ENCODE peak calls at places on chromosomes 1 and 21, in four cellular contexts. A, E, V and N are unnamed samples.

GRCh38 chr1:156676820-156677615 is at the start of gene NES:
- DNase-seq in A (peak; percentile 93), E (peak; percentile 81), V (peak; percentile 58), N (no peak)

GRCh38 chr1:150148834-150149489 is 754 bp upstream of the PLEKHO1 start:
- DNase-seq in A (no peak), V (no peak), E (no peak), N (no peak)

GRCh38 chr1:117897551-117897950 is 31.9 kb downstream of the GDAP2 start:
- DNase-seq in E (no peak), A (no peak), V (no peak), N (no peak)

GRCh38 chr1:208160259-208160819 is 83.8 kb downstream of the PLXNA2 start:
- DNase-seq in V (no peak), A (no peak), E (peak; percentile 74), N (no peak)

GRCh38 chr1:96632045-96632664 is 89.4 kb upstream of the PTBP2 start:
- DNase-seq in E (no peak), V (no peak), A (no peak), N (no peak)

GRCh38 chr1:243268284-243268653 is 12.4 kb downstream of the SDCCAG8 start:
- DNase-seq in A (no peak), E (no peak), V (peak; percentile 93), N (no peak)

GRCh38 chr1:87508247-87508646 is 179.6 kb downstream of the LMO4 start:
- DNase-seq in A (no peak), V (peak; percentile 35), E (no peak), N (no peak)

GRCh38 chr1:205435904-205436573 is 14.2 kb upstream of the LEMD1 start:
- DNase-seq in A (peak; percentile 45), E (no peak), V (no peak), N (no peak)

DNA sequence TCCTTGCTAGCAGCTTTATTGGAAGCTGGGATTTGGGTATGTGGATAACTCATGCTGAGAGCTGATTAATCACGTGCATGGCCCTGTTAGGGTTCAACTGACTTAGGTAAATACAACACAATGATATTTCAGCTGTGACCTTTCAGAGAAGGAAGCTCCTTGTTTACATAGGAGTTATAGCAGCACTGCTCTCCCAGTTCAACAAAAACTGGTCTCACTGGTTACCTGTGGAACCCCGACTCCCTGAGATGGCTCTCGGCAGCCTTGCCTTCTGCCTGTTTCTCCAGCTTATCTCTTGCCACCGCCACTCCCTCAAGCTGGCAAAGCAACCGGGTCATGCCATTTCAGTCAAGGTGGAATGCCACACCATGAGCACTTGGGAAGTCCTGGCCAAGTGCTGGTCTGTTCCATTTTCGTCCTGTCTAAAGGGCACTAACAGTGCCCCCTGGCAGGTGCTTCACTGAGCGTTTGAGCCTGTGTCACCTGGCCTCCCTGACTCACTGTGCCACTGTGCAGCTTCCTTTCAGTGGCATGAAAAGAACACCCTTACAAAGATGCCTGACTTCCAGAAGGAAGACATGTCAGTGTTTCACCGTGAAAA is 31.6 kb downstream of the DOP1B start:
- DNase-seq in A (peak; percentile 55), V (no peak), E (no peak), N (no peak)
- H3K4me3 ChIP-seq in A (no peak overlapping the region), V (no peak overlapping the region), E (peak overlapping the region; percentile 3), N (no peak overlapping the region)

GRCh38 chr1:179757958-179758357 is 14.9 kb downstream of the FAM163A start:
- DNase-seq in A (no peak), E (no peak), V (no peak), N (no peak)
- H3K36me3 ChIP-seq in A (no peaks in the 10 kb centered on the region), E (no peaks in the 10 kb centered on the region), V (no peaks in the 10 kb centered on the region), N (no peaks in the 10 kb centered on the region)

GRCh38 chr1:64935551-64936158 is 30.7 kb downstream of the JAK1 start:
- DNase-seq in V (no peak), E (no peak), A (no peak), N (no peak)

GRCh38 chr1:64936958-64937357 is 29.4 kb downstream of the JAK1 start:
- DNase-seq in A (no peak), V (peak; percentile 36), E (peak; percentile 39), N (no peak)

GRCh38 chr1:64932962-64933295 is 33.4 kb downstream of the JAK1 start:
- DNase-seq in E (no peak), A (no peak), V (no peak), N (no peak)

GRCh38 chr1:64933296-64934070 is 32.9 kb downstream of the JAK1 start:
- DNase-seq in E (peak; percentile 46), A (no peak), V (peak; percentile 96), N (no peak)

DNA sequence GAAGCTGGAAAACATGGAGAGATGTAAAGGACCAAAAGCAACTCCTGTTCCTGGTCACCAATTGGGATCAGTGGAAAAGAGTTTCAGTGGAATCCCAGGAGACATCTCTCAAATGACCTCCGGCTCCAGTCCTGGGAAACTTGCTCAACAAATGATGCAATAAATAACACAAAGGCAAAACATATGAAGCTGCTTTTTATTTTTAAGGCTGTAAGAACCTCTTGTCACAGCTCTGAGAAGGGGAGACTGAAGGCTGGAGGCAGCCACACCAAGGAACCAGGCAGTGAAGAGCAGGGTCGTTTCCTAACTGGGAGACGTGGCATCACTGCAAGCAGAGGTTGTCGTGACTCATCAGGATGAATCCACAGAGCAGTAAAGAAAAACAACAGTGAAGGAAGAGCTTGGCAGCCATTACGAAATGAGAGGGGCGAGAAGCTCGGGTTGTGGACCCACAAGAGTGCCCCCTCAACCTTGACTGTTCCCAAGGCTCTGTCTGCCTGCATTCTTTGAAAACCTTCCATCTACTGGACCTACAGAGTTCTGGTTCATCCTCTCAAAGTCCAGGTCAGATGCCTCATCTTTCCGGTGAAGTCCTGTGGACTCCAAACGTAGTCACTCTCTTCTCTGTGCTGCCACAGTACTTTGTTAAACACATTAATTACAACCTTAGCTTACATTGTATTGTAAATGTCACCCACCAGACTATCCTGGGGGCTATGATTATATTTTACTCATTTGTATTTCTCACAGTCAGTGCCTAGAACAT is 32.1 kb downstream of the JAK1 start:
- DNase-seq in E (peak; percentile 31), V (peak; percentile 87), A (no peak), N (no peak)
- H3K4me3 ChIP-seq in E (peak overlapping the region; percentile 31), V (peak overlapping the region; percentile 36), A (no peak overlapping the region), N (no peak overlapping the region)

GRCh38 chr1:43617668-43618067 is 32.3 kb upstream of the KDM4A start:
- DNase-seq in E (no peak), A (no peak), V (no peak), N (no peak)
- H3K36me3 ChIP-seq in E (no peaks in the 10 kb centered on the region), A (peaks cover 8% of the 10 kb centered on the region), V (peaks cover 17% of the 10 kb centered on the region), N (peaks cover 72% of the 10 kb centered on the region)

GRCh38 chr1:15343729-15344128 is 66.0 kb upstream of the EFHD2 start:
- DNase-seq in E (peak; percentile 56), A (peak; percentile 92), V (peak; percentile 50), N (no peak)
- H3K4me3 ChIP-seq in E (no peak overlapping the region), A (no peak overlapping the region), V (no peak overlapping the region), N (peak overlapping the region; percentile 2)

DNA sequence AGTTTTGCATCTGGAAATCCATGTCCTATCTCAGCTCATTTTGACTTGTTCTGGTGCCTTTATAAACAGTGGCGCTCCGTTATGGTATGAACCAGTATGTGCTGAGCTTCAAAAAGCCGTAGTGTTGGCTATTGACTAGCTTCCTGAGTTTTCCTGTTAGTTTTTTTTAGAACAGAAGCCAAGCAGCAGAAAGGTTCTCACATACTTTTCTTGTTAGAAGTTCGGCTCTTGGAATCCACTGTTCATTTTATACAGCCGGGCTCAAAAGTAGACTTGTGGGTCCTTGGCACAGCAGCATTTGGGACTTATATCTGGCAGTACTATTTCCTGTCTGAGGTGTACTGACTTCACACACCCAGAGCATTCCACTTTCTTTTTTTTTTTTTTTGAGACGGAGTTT is 63.8 kb downstream of the TBCE start:
- DNase-seq in E (no peak), A (no peak), V (no peak), N (no peak)
- H3K36me3 ChIP-seq in E (no peaks in the 10 kb centered on the region), A (peaks cover 2% of the 10 kb centered on the region), V (peaks cover 3% of the 10 kb centered on the region), N (no peaks in the 10 kb centered on the region)

GRCh38 chr1:30756206-30756544 is 1.4 kb downstream of the LAPTM5 start:
- DNase-seq in A (no peak), E (no peak), V (no peak), N (no peak)

GRCh38 chr1:30754684-30755171 is 2.8 kb downstream of the LAPTM5 start:
- DNase-seq in A (no peak), E (no peak), V (no peak), N (no peak)

GRCh38 chr1:30755746-30756145 is 1.8 kb downstream of the LAPTM5 start:
- DNase-seq in V (no peak), A (no peak), E (no peak), N (no peak)

GRCh38 chr1:30756545-30757195 is 904 bp downstream of the LAPTM5 start:
- DNase-seq in E (peak; percentile 69), V (peak; percentile 68), A (peak; percentile 83), N (no peak)

DNA sequence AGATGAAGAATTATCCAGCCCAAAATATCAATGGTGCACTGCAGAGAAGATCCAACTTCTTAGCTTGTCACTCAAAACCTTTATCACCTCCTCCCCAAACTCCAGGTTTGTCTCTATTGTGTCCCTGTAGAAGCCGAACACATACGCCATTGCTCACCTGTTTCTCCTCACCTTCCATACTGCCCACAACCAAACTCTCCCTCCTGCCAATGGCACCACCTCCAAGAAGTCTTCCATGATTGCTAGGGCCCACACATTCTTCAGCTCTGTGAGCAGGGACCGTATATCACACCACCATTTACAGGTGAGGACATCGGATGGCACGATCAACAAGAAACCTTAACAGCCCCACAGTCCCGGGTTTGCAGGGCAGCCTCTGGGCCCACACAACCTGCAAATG is 2.2 kb downstream of the LAPTM5 start:
- DNase-seq in V (no peak), E (no peak), A (no peak), N (no peak)
- H3K4me3 ChIP-seq in V (no peak overlapping the region), E (no peak overlapping the region), A (no peak overlapping the region), N (peak overlapping the region; percentile 34)

GRCh38 chr1:25492323-25492722 is 51.1 kb upstream of the LDLRAP1 start:
- DNase-seq in E (no peak), A (no peak), V (no peak), N (no peak)
- H3K36me3 ChIP-seq in E (peaks cover 9% of the 10 kb centered on the region), A (peaks cover 5% of the 10 kb centered on the region), V (peaks cover 4% of the 10 kb centered on the region), N (peaks cover 3% of the 10 kb centered on the region)

DNA sequence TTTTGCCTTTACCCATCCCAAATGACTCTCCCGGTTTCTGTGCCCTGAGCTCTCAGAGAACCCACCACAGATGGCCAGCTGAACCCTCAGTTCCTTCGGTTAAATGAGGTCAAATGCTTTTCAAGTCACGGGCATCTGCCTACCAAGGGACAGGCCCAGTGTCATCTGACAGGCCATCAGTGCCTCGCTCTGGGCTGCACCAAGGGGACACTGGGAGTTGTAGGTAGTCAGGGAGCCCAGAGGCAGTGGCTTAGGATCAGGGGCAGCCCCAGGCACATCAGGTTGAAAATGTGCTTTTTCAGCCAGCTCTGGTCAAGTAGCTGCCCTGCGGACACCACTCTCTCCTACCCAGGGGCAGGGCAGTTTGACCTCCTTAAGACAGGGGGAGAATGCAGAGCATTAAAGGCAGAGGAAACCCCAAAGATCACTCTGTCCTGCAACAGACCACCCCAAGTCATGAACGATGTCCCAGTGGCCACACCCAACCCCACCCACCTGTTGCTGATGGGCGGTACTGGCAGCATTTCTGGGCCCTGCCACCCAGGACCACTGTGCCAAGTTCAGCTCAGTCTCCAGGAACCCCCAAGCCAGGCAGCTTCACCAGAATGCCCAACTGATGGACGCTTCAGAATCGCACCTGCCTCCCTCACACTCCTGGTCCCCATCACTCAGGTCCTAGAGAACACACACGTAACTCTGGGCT is 60.7 kb downstream of the CASZ1 start:
- DNase-seq in V (no peak), A (no peak), E (no peak), N (no peak)
- H3K4me3 ChIP-seq in V (no peak overlapping the region), A (no peak overlapping the region), E (no peak overlapping the region), N (no peak overlapping the region)